ENCODE peak calls at places on chromosomes 7 and 10, in ten cellular contexts. K, B, R, Y, L, W, Z, C, X and G are unnamed samples.

GRCh38 chr7:51278797-51279196 is 37.8 kb downstream of the COBL start:
- DNase-seq in K (no peak), B (no peak), R (no peak), Y (no peak), L (no peak), W (no peak), Z (no peak), C (no peak), X (no peak), G (no peak)

GRCh38 chr7:87171282-87171934 is 19.2 kb downstream of the DMTF1 start:
- DNase-seq in K (no peak), B (no peak), R (no peak), Y (no peak), L (no peak), W (no peak), Z (no peak), C (no peak), X (no peak), G (no peak)

GRCh38 chr7:103811997-103812396 is 177.5 kb downstream of the RELN start:
- DNase-seq in K (no peak), B (no peak), R (no peak), Y (no peak), L (peak; percentile 52), W (no peak), Z (no peak), C (no peak), X (no peak), G (peak; percentile 1)

GRCh38 chr7:1675673-1676549 is 5.8 kb downstream of the ELFN1 start:
- DNase-seq in K (no peak), B (no peak), R (no peak), Y (no peak), L (no peak), W (peak; percentile 30), Z (peak; percentile 15), C (peak; percentile 26), X (peak; percentile 12), G (no peak)

GRCh38 chr10:83892737-83893136 is 246.6 kb upstream of the GHITM start:
- DNase-seq in K (no peak), B (no peak), R (no peak), Y (no peak), L (no peak), W (no peak), Z (no peak), C (no peak), X (no peak), G (no peak)

GRCh38 chr10:1434202-1434601 is 303.1 kb downstream of the ADARB2 start:
- DNase-seq in K (no peak), B (no peak), R (no peak), Y (no peak), L (no peak), W (no peak), Z (no peak), C (peak; percentile 55), X (no peak), G (peak; percentile 22)

GRCh38 chr7:7564323-7564780 is 2.3 kb upstream of the MIOS start:
- DNase-seq in K (peak; percentile 41), B (no peak), R (no peak), Y (peak; percentile 94), L (no peak), W (no peak), Z (no peak), C (no peak), X (no peak), G (no peak)

GRCh38 chr7:138089080-138089901 is 13.0 kb downstream of the AKR1D1 start:
- DNase-seq in K (peak; percentile 21), B (no peak), R (no peak), Y (no peak), L (no peak), W (no peak), Z (no peak), C (no peak), X (peak; percentile 50), G (no peak)

GRCh38 chr7:3174515-3175318 is 126.3 kb upstream of the SDK1 start:
- DNase-seq in K (no peak), B (no peak), R (no peak), Y (no peak), L (no peak), W (no peak), Z (no peak), C (no peak), X (no peak), G (no peak)

GRCh38 chr7:347001-347590 is 57.1 kb downstream of the FOXL3 start:
- DNase-seq in K (no peak), B (no peak), R (no peak), Y (no peak), L (peak; percentile 23), W (no peak), Z (no peak), C (no peak), X (no peak), G (no peak)

GRCh38 chr7:36137258-36137657 is 15.8 kb upstream of the EEPD1 start:
- DNase-seq in K (no peak), B (no peak), R (no peak), Y (no peak), L (no peak), W (no peak), Z (no peak), C (no peak), X (no peak), G (no peak)

GRCh38 chr7:116328161-116328560 is 117.8 kb downstream of the TES start:
- DNase-seq in K (no peak), B (no peak), R (no peak), Y (no peak), L (no peak), W (no peak), Z (no peak), C (no peak), X (no peak), G (no peak)

GRCh38 chr7:74627699-74628411 is 29.7 kb upstream of the GTF2I start:
- DNase-seq in K (no peak), B (no peak), R (no peak), Y (no peak), L (peak; percentile 21), W (peak; percentile 63), Z (no peak), C (peak; percentile 47), X (peak; percentile 89), G (no peak)
- H3K27ac ChIP-seq in K (no peak overlapping the region), B (peak overlapping the region; percentile 55), R (peak overlapping the region; percentile 81), Y (no peak overlapping the region), L (no peak overlapping the region), W (peak overlapping the region; percentile 55), Z (peak overlapping the region; percentile 68), C (peak overlapping the region; percentile 18), X (peak overlapping the region; percentile 83), G (no peak overlapping the region)

GRCh38 chr10:75774780-75775490 is 343.5 kb downstream of the LRMDA start:
- DNase-seq in K (no peak), B (no peak), R (no peak), Y (no peak), L (no peak), W (no peak), Z (peak; percentile 41), C (no peak), X (no peak), G (no peak)

GRCh38 chr10:75771606-75772005 is 340.2 kb downstream of the LRMDA start:
- DNase-seq in K (no peak), B (no peak), R (no peak), Y (no peak), L (no peak), W (no peak), Z (no peak), C (no peak), X (no peak), G (no peak)

GRCh38 chr10:75773813-75774547 is 342.6 kb downstream of the LRMDA start:
- DNase-seq in K (no peak), B (no peak), R (no peak), Y (no peak), L (no peak), W (no peak), Z (no peak), C (no peak), X (no peak), G (no peak)

GRCh38 chr10:75772153-75772887 is 340.9 kb downstream of the LRMDA start:
- DNase-seq in K (no peak), B (no peak), R (no peak), Y (no peak), L (peak; percentile 68), W (no peak), Z (no peak), C (no peak), X (no peak), G (no peak)

DNA sequence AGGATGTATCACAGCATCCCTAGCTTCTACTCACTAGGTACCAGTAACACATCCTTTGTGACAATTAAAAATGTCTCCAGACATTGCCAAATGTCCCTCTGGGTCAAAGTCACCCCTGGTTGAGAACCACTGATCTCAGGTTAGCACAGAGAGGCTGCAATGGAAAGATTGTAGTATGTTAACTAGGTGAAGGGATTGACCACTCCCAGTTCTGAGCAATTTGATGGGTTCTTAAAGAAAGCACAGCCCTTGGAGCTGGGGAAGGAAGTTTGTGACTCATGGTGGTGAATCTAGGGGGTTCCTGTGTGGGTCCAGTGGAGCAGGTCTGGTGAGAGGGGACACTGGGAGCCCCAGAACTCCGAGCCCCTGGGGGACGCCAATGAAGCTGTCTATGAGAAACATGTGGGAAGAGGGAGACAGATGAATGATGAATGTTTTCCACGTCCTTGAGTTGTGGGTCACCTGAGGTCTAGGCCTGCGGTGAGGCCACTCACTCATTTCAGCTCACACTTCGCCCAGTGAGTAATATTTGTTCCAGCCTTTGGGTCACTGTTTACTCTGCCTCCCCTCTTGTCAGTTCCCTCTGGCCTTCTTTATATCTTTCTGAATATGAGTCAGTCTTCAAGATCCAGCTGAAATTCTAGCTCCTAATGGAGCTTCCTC is 341.8 kb downstream of the LRMDA start:
- DNase-seq in K (peak; percentile 85), B (no peak), R (no peak), Y (no peak), L (no peak), W (no peak), Z (no peak), C (no peak), X (peak; percentile 35), G (no peak)
- H3K27ac ChIP-seq in K (peak overlapping the region; percentile 74), B (peak overlapping the region; percentile 81), R (no peak overlapping the region), Y (no peak overlapping the region), L (no peak overlapping the region), W (peak overlapping the region; percentile 70), Z (no peak overlapping the region), C (no peak overlapping the region), X (peak overlapping the region; percentile 63), G (no peak overlapping the region)

DNA sequence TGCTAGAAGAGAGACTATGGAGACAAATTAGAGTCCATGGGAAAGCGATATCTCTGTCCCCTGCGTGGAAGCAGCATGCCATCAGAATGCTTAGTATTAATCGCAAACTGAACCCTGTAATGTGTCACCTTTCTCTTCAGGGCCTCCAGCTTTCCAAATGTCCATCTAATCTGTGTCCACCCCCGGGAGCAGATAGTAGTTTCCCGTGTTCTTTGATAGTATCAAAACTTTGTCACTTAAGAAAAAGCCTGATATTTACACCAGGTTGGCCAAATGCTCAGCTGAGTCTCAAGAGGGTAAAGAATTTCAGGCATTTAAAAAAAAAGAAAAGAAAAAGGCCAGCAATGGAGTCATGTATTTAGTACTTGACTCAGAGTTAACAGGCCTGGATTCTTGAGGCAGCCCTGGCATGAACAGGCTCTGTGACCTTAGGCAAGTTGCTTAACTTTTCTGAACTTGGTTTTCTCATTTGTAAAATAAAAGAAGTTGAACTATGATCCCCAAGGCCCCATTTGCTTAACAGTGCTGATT is 10.4 kb upstream of the GSAP start:
- DNase-seq in K (no peak), B (no peak), R (no peak), Y (no peak), L (no peak), W (no peak), Z (no peak), C (no peak), X (no peak), G (no peak)
- H3K27ac ChIP-seq in K (peak overlapping the region; percentile 79), B (no peak overlapping the region), R (no peak overlapping the region), Y (no peak overlapping the region), L (no peak overlapping the region), W (peak overlapping the region; percentile 77), Z (no peak overlapping the region), C (no peak overlapping the region), X (no peak overlapping the region), G (no peak overlapping the region)

GRCh38 chr7:95547356-95547755 is 49.0 kb downstream of the PDK4 start:
- DNase-seq in K (no peak), B (no peak), R (no peak), Y (no peak), L (no peak), W (no peak), Z (no peak), C (no peak), X (no peak), G (no peak)
- H3K27ac ChIP-seq in K (no peak overlapping the region), B (peak overlapping the region; percentile 59), R (no peak overlapping the region), Y (no peak overlapping the region), L (no peak overlapping the region), W (no peak overlapping the region), Z (peak overlapping the region; percentile 95), C (no peak overlapping the region), X (peak overlapping the region; percentile 94), G (no peak overlapping the region)